ENCODE peak calls at places on chromosomes 6 and 20, in six cellular contexts. C, E, F, P, N and U are unnamed samples.

GRCh38 chr6:210778-211177 is 81.5 kb upstream of the DUSP22 start:
- DNase-seq in P (no peak), E (no peak), C (no peak), N (no peak), F (no peak), U (no peak)

GRCh38 chr6:22045261-22045912 is 251.4 kb downstream of the PRL start:
- DNase-seq in N (no peak), P (no peak), F (no peak), E (no peak), C (no peak), U (no peak)

GRCh38 chr20:33719989-33720709 is at the start of gene PXMP4:
- DNase-seq in P (peak), C (peak), F (peak), E (peak), N (no peak), U (peak)

GRCh38 chr20:61263084-61263695 is 11.1 kb downstream of the CDH4 start:
- DNase-seq in F (peak), N (peak), P (peak), C (peak), E (no peak), U (no peak)

GRCh38 chr20:38094373-38094775 is 60.8 kb downstream of the RPRD1B start:
- DNase-seq in E (no peak), C (peak), N (peak), P (no peak), F (no peak), U (peak)

GRCh38 chr6:10725046-10725445 is 2.2 kb downstream of the TMEM14C start:
- DNase-seq in F (no peak), E (peak), C (no peak), P (no peak), N (no peak), U (no peak)

GRCh38 chr20:50804453-50805348 is 9.8 kb downstream of the BCAS4 start:
- DNase-seq in N (no peak), F (no peak), C (no peak), E (no peak), P (no peak), U (no peak)

GRCh38 chr20:24701027-24701426 is 231.6 kb downstream of the SYNDIG1 start:
- DNase-seq in N (no peak), E (no peak), F (no peak), P (no peak), C (no peak), U (no peak)

GRCh38 chr20:33893314-33893713 is 82.2 kb downstream of the CHMP4B start:
- DNase-seq in P (no peak), C (no peak), N (peak), E (no peak), F (no peak), U (no peak)

GRCh38 chr6:89955364-89955763 is 61.1 kb downstream of the GJA10 start:
- DNase-seq in E (no peak), P (no peak), C (no peak), F (no peak), N (no peak), U (no peak)

GRCh38 chr20:59033616-59034165 is 1.6 kb upstream of the ATP5F1E start:
- DNase-seq in C (no peak), N (no peak), F (no peak), P (no peak), E (no peak), U (no peak)

GRCh38 chr6:114315841-114316595 is 26.8 kb downstream of the HS3ST5 start:
- DNase-seq in P (no peak), E (no peak), C (no peak), N (peak), F (no peak), U (no peak)

GRCh38 chr6:157455731-157456523 is 74.9 kb downstream of the ZDHHC14 start:
- DNase-seq in C (no peak), P (peak), E (no peak), N (no peak), F (no peak), U (no peak)

GRCh38 chr20:38414769-38415450 is 20.2 kb downstream of the SNHG17 start:
- DNase-seq in N (no peak), F (no peak), E (no peak), C (no peak), P (no peak), U (no peak)

GRCh38 chr6:80210618-80211017 is 104.1 kb downstream of the BCKDHB start:
- DNase-seq in F (no peak), C (peak), N (no peak), E (peak), P (peak), U (no peak)

GRCh38 chr6:36829919-36830544 is 9.2 kb downstream of the CPNE5 start:
- DNase-seq in P (no peak), N (no peak), C (peak), F (no peak), E (no peak), U (peak)

GRCh38 chr20:61620174-61620573 is 368.1 kb downstream of the CDH4 start:
- DNase-seq in F (no peak), E (no peak), P (no peak), N (no peak), C (no peak), U (no peak)

GRCh38 chr6:38943964-38944363 is 104.6 kb upstream of the GLP1R start:
- DNase-seq in N (peak), E (no peak), C (no peak), F (no peak), P (peak), U (no peak)

GRCh38 chr20:18778993-18779392 is 34.6 kb upstream of the SCP2D1 start:
- DNase-seq in E (no peak), N (peak), F (no peak), P (peak), C (no peak), U (no peak)

GRCh38 chr6:144265061-144265357 is 20.1 kb upstream of the UTRN start:
- DNase-seq in N (no peak), P (no peak), C (peak), F (peak), E (peak), U (no peak)

GRCh38 chr6:46661500-46661899 is 8.7 kb downstream of the SLC25A27 start:
- DNase-seq in E (no peak), P (no peak), F (no peak), C (no peak), N (no peak), U (no peak)

GRCh38 chr6:1724616-1725015 is 114.9 kb downstream of the FOXC1 start:
- DNase-seq in N (peak), F (peak), E (no peak), P (no peak), C (peak), U (peak)

GRCh38 chr6:41228088-41228487 is at the start of gene TREML4:
- DNase-seq in C (no peak), P (no peak), F (no peak), E (no peak), N (no peak), U (no peak)

GRCh38 chr6:158793432-158793831 is 25.7 kb downstream of the EZR start:
- DNase-seq in P (peak), E (peak), N (peak), F (no peak), C (peak), U (peak)
- TF ChIP-seq CTCF in P (peak), E (peak), N (peak), F (peak), C (peak), U (no peak)

GRCh38 chr6:126176266-126176665 is 163.6 kb upstream of the CENPW start:
- DNase-seq in F (peak), N (peak), P (peak), C (no peak), E (peak), U (no peak)
- TF ChIP-seq CTCF in F (peak), N (peak), P (peak), C (peak), E (peak), U (no peak)

GRCh38 chr20:11912664-11913415 is 4.9 kb upstream of the BTBD3 start:
- DNase-seq in P (no peak), C (no peak), N (no peak), F (no peak), E (no peak), U (no peak)
- TF ChIP-seq CTCF in P (no peak), C (no peak), N (no peak), F (no peak), E (no peak), U (no peak)

GRCh38 chr20:6142348-6142993 is 19.6 kb upstream of the FERMT1 start:
- DNase-seq in N (peak), F (peak), C (peak), E (peak), P (peak), U (peak)

DNA sequence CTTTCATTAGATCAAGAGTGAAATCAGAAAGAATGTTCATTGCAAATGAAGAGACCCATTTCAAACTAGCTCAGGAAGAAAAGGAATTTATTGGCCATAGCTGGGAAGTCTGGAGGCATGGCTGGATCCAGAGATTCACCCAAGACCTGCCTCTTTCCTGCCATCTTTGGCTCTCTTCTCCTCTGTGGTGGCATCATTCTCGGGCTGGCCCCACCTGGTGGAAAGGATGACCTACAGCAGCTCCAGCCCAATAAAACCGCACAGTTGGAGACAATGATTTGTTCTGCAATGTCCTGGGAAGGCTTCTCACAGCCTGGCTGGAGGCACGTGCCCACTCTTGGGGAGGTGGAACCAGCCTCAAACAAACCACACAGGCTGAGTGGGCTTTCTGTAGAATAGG is 18.1 kb upstream of the FERMT1 start:
- DNase-seq in E (no peak), N (peak), F (peak), C (no peak), P (peak), U (no peak)
- TF ChIP-seq CTCF in E (peak), N (peak), F (no peak), C (peak), P (peak), U (no peak)

DNA sequence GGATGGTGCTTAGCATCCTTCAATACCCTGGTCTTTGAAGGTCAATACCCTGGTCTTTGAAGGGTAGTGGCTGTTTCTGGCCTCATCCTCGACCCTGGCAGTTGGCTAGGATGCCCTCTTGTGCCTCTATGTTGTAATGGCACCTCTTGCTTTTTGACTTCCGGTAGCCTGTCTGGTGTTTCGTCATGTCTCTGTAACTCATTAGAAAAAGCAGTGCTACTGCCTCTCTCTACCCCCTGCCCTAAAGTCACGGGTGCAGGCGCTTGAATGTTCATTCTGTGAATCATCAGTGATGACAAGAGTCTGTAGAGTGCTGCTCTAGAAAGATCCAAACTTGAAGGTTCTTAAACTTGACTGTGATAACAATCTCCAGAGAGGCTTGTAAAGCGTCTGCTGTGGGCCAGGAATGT is 28.3 kb downstream of the RSPO4 start:
- DNase-seq in P (peak), E (peak), F (peak), C (peak), N (peak), U (peak)
- TF ChIP-seq CTCF in P (peak), E (peak), F (no peak), C (peak), N (peak), U (no peak)

GRCh38 chr20:325043-325888 is at the start of gene SOX12:
- DNase-seq in C (peak), F (peak), E (peak), P (peak), N (peak), U (peak)

GRCh38 chr20:327041-327945 is 1.9 kb downstream of the SOX12 start:
- DNase-seq in E (peak), N (peak), P (peak), C (peak), F (peak), U (peak)

GRCh38 chr20:326645-327031 is 1.3 kb downstream of the SOX12 start:
- DNase-seq in P (peak), C (peak), F (peak), N (peak), E (peak), U (no peak)

GRCh38 chr20:325889-326644 is 715 bp downstream of the SOX12 start:
- DNase-seq in E (peak), F (peak), C (peak), N (peak), P (peak), U (no peak)

GRCh38 chr20:324177-325042 is 942 bp upstream of the SOX12 start:
- DNase-seq in P (peak), C (peak), F (peak), N (peak), E (peak), U (peak)
- TF ChIP-seq CTCF in P (peak), C (peak), F (no peak), N (peak), E (peak), U (no peak)

DNA sequence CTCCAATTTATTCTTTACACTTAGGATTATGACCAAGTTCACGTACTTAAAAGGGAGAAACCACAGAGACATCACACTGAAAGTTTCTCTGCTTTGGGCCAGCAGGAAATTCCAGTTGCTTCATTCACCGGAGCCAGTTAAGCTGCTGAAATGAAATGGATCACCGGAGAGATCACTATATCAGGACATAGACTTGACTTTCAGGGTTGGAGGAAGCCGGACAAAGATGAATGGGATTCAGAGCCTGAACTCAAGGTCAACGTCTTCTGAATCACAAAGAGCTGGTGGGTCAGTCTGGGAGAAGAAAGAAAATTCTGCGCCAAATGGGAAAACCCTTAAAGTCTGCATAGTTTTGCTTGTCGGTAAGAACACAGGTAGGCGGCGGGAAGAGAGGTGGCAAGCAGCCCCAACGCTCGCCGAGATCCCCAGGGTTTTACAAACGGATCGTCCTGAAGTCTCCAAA is 81.9 kb upstream of the CCDC28A start:
- DNase-seq in E (peak), C (peak), P (peak), F (peak), N (peak), U (peak)
- TF ChIP-seq CTCF in E (no peak), C (no peak), P (no peak), F (no peak), N (no peak), U (no peak)

GRCh38 chr6:14092861-14093789 is 24.4 kb upstream of the CD83 start:
- DNase-seq in C (no peak), E (no peak), F (no peak), P (no peak), N (peak), U (no peak)

GRCh38 chr6:14088600-14089168 is 28.9 kb upstream of the CD83 start:
- DNase-seq in C (no peak), F (no peak), P (no peak), E (no peak), N (peak), U (no peak)

GRCh38 chr6:14089224-14089623 is 28.3 kb upstream of the CD83 start:
- DNase-seq in C (no peak), E (no peak), F (no peak), N (no peak), P (no peak), U (no peak)

GRCh38 chr6:14092301-14092700 is 25.3 kb upstream of the CD83 start:
- DNase-seq in N (no peak), C (no peak), F (no peak), E (no peak), P (no peak), U (no peak)

GRCh38 chr6:14091329-14091978 is 26.1 kb upstream of the CD83 start:
- DNase-seq in F (no peak), C (no peak), P (no peak), N (no peak), E (no peak), U (no peak)
- TF ChIP-seq CTCF in F (no peak), C (no peak), P (no peak), N (no peak), E (no peak), U (no peak)

GRCh38 chr6:74409447-74409846 is 713.4 kb downstream of the CD109 start:
- DNase-seq in C (peak), F (no peak), P (peak), E (no peak), N (peak), U (peak)
- TF ChIP-seq CTCF in C (peak), F (peak), P (peak), E (peak), N (peak), U (peak)